ENCODE peak calls at places on chromosomes 1 and 21, in seven cellular contexts. One of them, this sample, is unnamed.

GRCh38 chr1:33805988-33806387 is 57.9 kb upstream of the HMGB4 start:
- DNase-seq in cardiac muscle cell: no peak
- DNase-seq in PC-9: no peak
- DNase-seq in HFFc6: no peak
- DNase-seq in lower lobe of right lung: no peak
- DNase-seq in nephron progenitor cell: no peak
- DNase-seq in heart left ventricle: no peak
- DNase-seq in this sample: no peak

GRCh38 chr1:110264430-110264829 is 54.3 kb downstream of the KCNC4 start:
- DNase-seq in cardiac muscle cell: no peak
- DNase-seq in PC-9: no peak
- DNase-seq in HFFc6: no peak
- DNase-seq in lower lobe of right lung: no peak
- DNase-seq in nephron progenitor cell: no peak
- DNase-seq in heart left ventricle: no peak
- DNase-seq in this sample: no peak

GRCh38 chr1:204255966-204256365 is 42.2 kb upstream of the GOLT1A start:
- DNase-seq in cardiac muscle cell: peak; percentile 35
- DNase-seq in PC-9: no peak
- DNase-seq in HFFc6: peak; percentile 26
- DNase-seq in lower lobe of right lung: no peak
- DNase-seq in nephron progenitor cell: no peak
- DNase-seq in heart left ventricle: no peak
- DNase-seq in this sample: no peak

GRCh38 chr21:28419110-28419509 is 573.6 kb downstream of the LTN1 start:
- DNase-seq in cardiac muscle cell: peak; percentile 82
- DNase-seq in PC-9: no peak
- DNase-seq in HFFc6: no peak
- DNase-seq in lower lobe of right lung: no peak
- DNase-seq in nephron progenitor cell: no peak
- DNase-seq in heart left ventricle: no peak
- DNase-seq in this sample: no peak

GRCh38 chr1:116323419-116323987 is 49.5 kb upstream of the ATP1A1 start:
- DNase-seq in cardiac muscle cell: no peak
- DNase-seq in PC-9: no peak
- DNase-seq in HFFc6: no peak
- DNase-seq in lower lobe of right lung: no peak
- DNase-seq in nephron progenitor cell: no peak
- DNase-seq in heart left ventricle: no peak
- DNase-seq in this sample: no peak

GRCh38 chr1:203424285-203424684 is 51.3 kb upstream of the PRELP start:
- DNase-seq in cardiac muscle cell: no peak
- DNase-seq in PC-9: no peak
- DNase-seq in HFFc6: no peak
- DNase-seq in lower lobe of right lung: no peak
- DNase-seq in nephron progenitor cell: no peak
- DNase-seq in heart left ventricle: no peak
- DNase-seq in this sample: no peak

GRCh38 chr1:212987702-212988322 is 27.9 kb downstream of the ANGEL2 start:
- DNase-seq in cardiac muscle cell: peak; percentile 19
- DNase-seq in PC-9: no peak
- DNase-seq in HFFc6: no peak
- DNase-seq in lower lobe of right lung: no peak
- DNase-seq in nephron progenitor cell: no peak
- DNase-seq in heart left ventricle: no peak
- DNase-seq in this sample: no peak

GRCh38 chr1:30462826-30463425 is 260.5 kb downstream of the MATN1 start:
- DNase-seq in cardiac muscle cell: no peak
- DNase-seq in PC-9: no peak
- DNase-seq in HFFc6: no peak
- DNase-seq in lower lobe of right lung: no peak
- DNase-seq in nephron progenitor cell: no peak
- DNase-seq in heart left ventricle: no peak
- DNase-seq in this sample: no peak

GRCh38 chr1:19049798-19050197 is 93.3 kb upstream of the IFFO2 start:
- DNase-seq in cardiac muscle cell: no peak
- DNase-seq in PC-9: no peak
- DNase-seq in HFFc6: no peak
- DNase-seq in lower lobe of right lung: no peak
- DNase-seq in nephron progenitor cell: no peak
- DNase-seq in heart left ventricle: no peak
- DNase-seq in this sample: no peak

GRCh38 chr21:42313501-42313969 is 1.7 kb downstream of the TFF3 start:
- DNase-seq in cardiac muscle cell: no peak
- DNase-seq in PC-9: no peak
- DNase-seq in HFFc6: no peak
- DNase-seq in lower lobe of right lung: no peak
- DNase-seq in nephron progenitor cell: no peak
- DNase-seq in heart left ventricle: no peak
- DNase-seq in this sample: no peak

GRCh38 chr1:5485968-5486665 is 506.1 kb downstream of the NPHP4 start:
- DNase-seq in cardiac muscle cell: no peak
- DNase-seq in PC-9: no peak
- DNase-seq in HFFc6: no peak
- DNase-seq in lower lobe of right lung: no peak
- DNase-seq in nephron progenitor cell: no peak
- DNase-seq in heart left ventricle: no peak
- DNase-seq in this sample: no peak

GRCh38 chr1:113868387-113869083 is 3.0 kb downstream of the PTPN22 start:
- DNase-seq in cardiac muscle cell: no peak
- DNase-seq in PC-9: no peak
- DNase-seq in HFFc6: peak; percentile 67
- DNase-seq in lower lobe of right lung: no peak
- DNase-seq in nephron progenitor cell: no peak
- DNase-seq in heart left ventricle: no peak
- DNase-seq in this sample: no peak

GRCh38 chr1:29120955-29121485 is 2.7 kb downstream of the TMEM200B start:
- DNase-seq in cardiac muscle cell: peak; percentile 65
- DNase-seq in PC-9: no peak
- DNase-seq in HFFc6: no peak
- DNase-seq in lower lobe of right lung: peak; percentile 63
- DNase-seq in nephron progenitor cell: peak; percentile 79
- DNase-seq in heart left ventricle: peak; percentile 19
- DNase-seq in this sample: no peak

GRCh38 chr1:96365596-96365995 is 356.0 kb upstream of the PTBP2 start:
- DNase-seq in cardiac muscle cell: peak; percentile 61
- DNase-seq in PC-9: no peak
- DNase-seq in HFFc6: no peak
- DNase-seq in lower lobe of right lung: no peak
- DNase-seq in nephron progenitor cell: no peak
- DNase-seq in heart left ventricle: no peak
- DNase-seq in this sample: no peak

GRCh38 chr21:41451753-41452676 is 26.0 kb downstream of the MX1 start:
- DNase-seq in cardiac muscle cell: no peak
- DNase-seq in PC-9: no peak
- DNase-seq in HFFc6: no peak
- DNase-seq in lower lobe of right lung: no peak
- DNase-seq in nephron progenitor cell: no peak
- DNase-seq in heart left ventricle: no peak
- DNase-seq in this sample: no peak

GRCh38 chr1:198295975-198296374 is 139.2 kb downstream of the NEK7 start:
- DNase-seq in cardiac muscle cell: no peak
- DNase-seq in PC-9: no peak
- DNase-seq in HFFc6: no peak
- DNase-seq in lower lobe of right lung: no peak
- DNase-seq in nephron progenitor cell: peak; percentile 5
- DNase-seq in heart left ventricle: no peak
- DNase-seq in this sample: no peak

GRCh38 chr1:21680918-21681317 is 11.8 kb upstream of the RAP1GAP start:
- DNase-seq in cardiac muscle cell: peak; percentile 19
- DNase-seq in PC-9: no peak
- DNase-seq in HFFc6: peak; percentile 47
- DNase-seq in lower lobe of right lung: no peak
- DNase-seq in nephron progenitor cell: no peak
- DNase-seq in heart left ventricle: no peak
- DNase-seq in this sample: no peak

GRCh38 chr1:55932402-55932801 is 647.0 kb downstream of the PLPP3 start:
- DNase-seq in cardiac muscle cell: no peak
- DNase-seq in PC-9: no peak
- DNase-seq in HFFc6: no peak
- DNase-seq in lower lobe of right lung: no peak
- DNase-seq in nephron progenitor cell: no peak
- DNase-seq in heart left ventricle: no peak
- DNase-seq in this sample: no peak

GRCh38 chr1:93844262-93845045 is 34.6 kb downstream of the DNTTIP2 start:
- DNase-seq in cardiac muscle cell: peak; percentile 89
- DNase-seq in PC-9: peak; percentile 35
- DNase-seq in HFFc6: peak; percentile 79
- DNase-seq in lower lobe of right lung: no peak
- DNase-seq in nephron progenitor cell: peak; percentile 30
- DNase-seq in heart left ventricle: peak; percentile 50
- DNase-seq in this sample: no peak

GRCh38 chr1:64960731-64961130 is 5.6 kb downstream of the JAK1 start:
- DNase-seq in cardiac muscle cell: no peak
- DNase-seq in PC-9: no peak
- DNase-seq in HFFc6: no peak
- DNase-seq in lower lobe of right lung: no peak
- DNase-seq in nephron progenitor cell: no peak
- DNase-seq in heart left ventricle: no peak
- DNase-seq in this sample: no peak

GRCh38 chr21:43311303-43311817 is 115.6 kb downstream of the SIK1 start:
- DNase-seq in cardiac muscle cell: no peak
- DNase-seq in PC-9: peak; percentile 14
- DNase-seq in HFFc6: no peak
- DNase-seq in lower lobe of right lung: peak; percentile 37
- DNase-seq in nephron progenitor cell: no peak
- DNase-seq in heart left ventricle: no peak
- DNase-seq in this sample: no peak

GRCh38 chr1:240285541-240285940 is 193.9 kb downstream of the FMN2 start:
- DNase-seq in cardiac muscle cell: peak; percentile 34
- DNase-seq in PC-9: no peak
- DNase-seq in HFFc6: peak; percentile 88
- DNase-seq in lower lobe of right lung: no peak
- DNase-seq in nephron progenitor cell: no peak
- DNase-seq in heart left ventricle: no peak
- DNase-seq in this sample: no peak

GRCh38 chr21:27954806-27955205 is 987.9 kb upstream of the ADAMTS5 start:
- DNase-seq in cardiac muscle cell: no peak
- DNase-seq in PC-9: no peak
- DNase-seq in HFFc6: peak; percentile 30
- DNase-seq in lower lobe of right lung: no peak
- DNase-seq in nephron progenitor cell: no peak
- DNase-seq in heart left ventricle: no peak
- DNase-seq in this sample: no peak

GRCh38 chr1:78649628-78650027 is at the start of gene IFI44:
- DNase-seq in cardiac muscle cell: peak; percentile 91
- DNase-seq in PC-9: peak; percentile 36
- DNase-seq in HFFc6: peak; percentile 55
- DNase-seq in lower lobe of right lung: peak; percentile 86
- DNase-seq in nephron progenitor cell: no peak
- DNase-seq in heart left ventricle: peak; percentile 87
- DNase-seq in this sample: peak; percentile 52

GRCh38 chr1:76867342-76868130 is at the start of gene ST6GALNAC5:
- DNase-seq in cardiac muscle cell: peak; percentile 48
- DNase-seq in PC-9: no peak
- DNase-seq in HFFc6: no peak
- DNase-seq in lower lobe of right lung: peak; percentile 48
- DNase-seq in nephron progenitor cell: peak; percentile 55
- DNase-seq in heart left ventricle: no peak
- DNase-seq in this sample: no peak
- TF ChIP-seq CTCF in cardiac muscle cell: peak; percentile 10
- TF ChIP-seq CTCF in PC-9: no peak
- TF ChIP-seq CTCF in HFFc6: no peak
- TF ChIP-seq CTCF in lower lobe of right lung: no peak
- TF ChIP-seq CTCF in nephron progenitor cell: no peak
- TF ChIP-seq CTCF in heart left ventricle: no peak
- TF ChIP-seq CTCF in this sample: no peak

DNA sequence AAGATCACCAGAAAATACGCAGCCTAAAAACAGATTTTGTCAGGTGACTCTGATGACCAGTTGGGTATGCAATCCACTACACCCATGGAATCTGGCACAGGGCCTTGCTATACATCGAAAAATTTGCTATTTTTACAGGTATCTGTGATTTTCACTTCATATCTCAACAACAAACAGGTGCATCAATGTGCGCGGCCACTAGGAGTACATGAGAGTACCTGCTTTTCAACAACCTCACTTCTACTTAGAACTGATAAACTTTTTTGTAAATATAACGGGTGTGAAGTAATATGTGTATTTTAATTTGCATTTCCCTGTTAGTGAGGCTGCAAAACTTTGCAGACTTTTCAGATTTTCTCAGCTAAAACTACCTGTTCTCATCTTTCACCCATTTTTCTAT is 80.8 kb downstream of the SLC45A1 start:
- DNase-seq in cardiac muscle cell: no peak
- DNase-seq in PC-9: no peak
- DNase-seq in HFFc6: no peak
- DNase-seq in lower lobe of right lung: no peak
- DNase-seq in nephron progenitor cell: no peak
- DNase-seq in heart left ventricle: no peak
- DNase-seq in this sample: no peak
- TF ChIP-seq CTCF in cardiac muscle cell: no peak
- TF ChIP-seq CTCF in PC-9: no peak
- TF ChIP-seq CTCF in HFFc6: peak; percentile 47
- TF ChIP-seq CTCF in lower lobe of right lung: no peak
- TF ChIP-seq CTCF in nephron progenitor cell: no peak
- TF ChIP-seq CTCF in heart left ventricle: no peak
- TF ChIP-seq CTCF in this sample: no peak

DNA sequence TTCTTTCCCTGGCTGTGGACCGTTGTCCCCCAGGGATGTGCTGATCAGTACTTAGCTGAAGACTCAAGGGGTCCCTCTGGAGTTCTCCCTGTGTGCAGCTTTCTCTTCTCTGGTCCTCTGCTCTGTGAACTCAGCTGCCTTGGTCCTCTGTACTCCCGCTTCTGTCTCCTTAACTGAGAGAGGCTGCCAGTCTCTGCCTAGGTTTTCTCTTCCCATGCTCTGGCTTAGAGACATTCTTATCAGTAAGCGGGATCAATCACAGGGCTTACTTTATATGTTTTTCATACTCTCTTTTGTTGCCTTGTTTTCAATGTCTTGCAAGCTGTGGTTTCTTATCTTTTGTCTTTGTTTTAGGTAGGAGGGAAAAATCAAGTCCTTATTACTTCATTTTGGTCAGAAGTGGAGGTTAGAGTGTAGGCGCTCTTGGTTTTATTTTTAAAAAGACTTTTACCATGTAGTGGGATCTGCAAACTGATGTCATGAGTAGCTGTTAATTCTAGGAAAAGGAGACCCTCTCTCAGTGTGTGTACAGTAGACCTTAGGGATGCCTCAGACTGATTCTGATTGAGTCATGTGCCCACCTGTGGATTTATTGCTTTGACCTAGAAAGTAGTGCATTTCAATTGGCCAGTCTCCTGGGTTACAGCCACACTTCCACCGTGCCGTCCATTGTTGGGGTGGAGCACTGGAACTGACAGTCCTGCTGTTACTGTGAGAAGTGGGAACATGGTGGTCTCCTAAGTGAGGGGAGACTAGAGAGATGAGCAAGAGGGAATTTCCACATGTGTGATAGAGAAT is 46.6 kb downstream of the TTC3 start:
- DNase-seq in cardiac muscle cell: peak; percentile 51
- DNase-seq in PC-9: no peak
- DNase-seq in HFFc6: no peak
- DNase-seq in lower lobe of right lung: no peak
- DNase-seq in nephron progenitor cell: peak; percentile 9
- DNase-seq in heart left ventricle: no peak
- DNase-seq in this sample: no peak
- TF ChIP-seq CTCF in cardiac muscle cell: peak; percentile 35
- TF ChIP-seq CTCF in PC-9: no peak
- TF ChIP-seq CTCF in HFFc6: no peak
- TF ChIP-seq CTCF in lower lobe of right lung: no peak
- TF ChIP-seq CTCF in nephron progenitor cell: peak; percentile 9
- TF ChIP-seq CTCF in heart left ventricle: no peak
- TF ChIP-seq CTCF in this sample: no peak

GRCh38 chr1:17438176-17438976 is 1.1 kb downstream of the RCC2 start:
- DNase-seq in cardiac muscle cell: peak; percentile 69
- DNase-seq in PC-9: peak; percentile 52
- DNase-seq in HFFc6: peak; percentile 19
- DNase-seq in lower lobe of right lung: peak; percentile 85
- DNase-seq in nephron progenitor cell: peak; percentile 70
- DNase-seq in heart left ventricle: peak; percentile 79
- DNase-seq in this sample: no peak
- TF ChIP-seq CTCF in cardiac muscle cell: no peak
- TF ChIP-seq CTCF in PC-9: no peak
- TF ChIP-seq CTCF in HFFc6: no peak
- TF ChIP-seq CTCF in lower lobe of right lung: no peak
- TF ChIP-seq CTCF in nephron progenitor cell: no peak
- TF ChIP-seq CTCF in heart left ventricle: no peak
- TF ChIP-seq CTCF in this sample: no peak

This sample was measured in CD14-positive monocyte.